ENCODE peak calls at places on chromosomes 3 and 15, in eight cellular contexts. E, L, O, N, G, Y, I and J are unnamed samples.

GRCh38 chr3:172082269-172082668 is 42.9 kb downstream of the FNDC3B start:
- DNase-seq in E (no peak), L (peak), O (no peak), N (no peak), G (no peak), Y (no peak), I (peak), J (no peak)

GRCh38 chr3:142888099-142888483 is 792 bp downstream of the PCOLCE2 start:
- DNase-seq in E (no peak), L (no peak), O (no peak), N (peak), G (peak), Y (peak), I (peak), J (no peak)

GRCh38 chr3:58585994-58586393 is 8.8 kb upstream of the FAM107A start:
- DNase-seq in E (no peak), L (no peak), O (no peak), N (no peak), G (no peak), Y (no peak), I (peak), J (no peak)

GRCh38 chr3:12679468-12679867 is 15.6 kb upstream of the RAF1 start:
- DNase-seq in E (no peak), L (peak), O (no peak), N (no peak), G (no peak), Y (no peak), I (peak), J (no peak)

GRCh38 chr15:59741274-59741906 is 52.3 kb upstream of the BNIP2 start:
- DNase-seq in E (no peak), L (peak), O (no peak), N (no peak), G (peak), Y (no peak), I (peak), J (no peak)

GRCh38 chr3:47441796-47442551 is 33.8 kb downstream of the SCAP start:
- DNase-seq in E (no peak), L (peak), O (no peak), N (no peak), G (no peak), Y (no peak), I (no peak), J (no peak)

GRCh38 chr3:46110701-46111493 is 83.6 kb upstream of the XCR1 start:
- DNase-seq in E (no peak), L (no peak), O (no peak), N (no peak), G (no peak), Y (no peak), I (peak), J (no peak)

GRCh38 chr3:154135511-154136173 is 14.5 kb downstream of the ARHGEF26 start:
- DNase-seq in E (no peak), L (peak), O (no peak), N (no peak), G (no peak), Y (no peak), I (no peak), J (no peak)

GRCh38 chr3:32384938-32385337 is 6.7 kb upstream of the CMTM7 start:
- DNase-seq in E (no peak), L (no peak), O (no peak), N (no peak), G (peak), Y (no peak), I (peak), J (no peak)

GRCh38 chr15:61829514-61829889 is 230.7 kb downstream of the VPS13C start:
- DNase-seq in E (no peak), L (no peak), O (no peak), N (no peak), G (no peak), Y (no peak), I (no peak), J (peak)

GRCh38 chr3:159882784-159883779 is 105.6 kb upstream of the IL12A start:
- DNase-seq in E (no peak), L (no peak), O (no peak), N (peak), G (no peak), Y (no peak), I (peak), J (no peak)

GRCh38 chr3:184685646-184686045 is 26.2 kb downstream of the MAGEF1 start:
- DNase-seq in E (peak), L (no peak), O (no peak), N (no peak), G (peak), Y (no peak), I (no peak), J (no peak)

GRCh38 chr3:132488136-132488535 is 70.8 kb downstream of the DNAJC13 start:
- DNase-seq in E (no peak), L (no peak), O (no peak), N (no peak), G (no peak), Y (no peak), I (no peak), J (no peak)

GRCh38 chr15:70281811-70282307 is 184.1 kb upstream of the TLE3 start:
- DNase-seq in E (peak), L (no peak), O (no peak), N (no peak), G (no peak), Y (no peak), I (peak), J (no peak)

GRCh38 chr3:144687862-144688261 is 716.2 kb downstream of the DIPK2A start:
- DNase-seq in E (no peak), L (peak), O (no peak), N (no peak), G (no peak), Y (no peak), I (peak), J (no peak)

GRCh38 chr3:9238727-9239295 is 10.6 kb downstream of the SRGAP3 start:
- DNase-seq in E (no peak), L (no peak), O (no peak), N (no peak), G (no peak), Y (no peak), I (no peak), J (no peak)

GRCh38 chr15:45648521-45649200 is 13.8 kb downstream of the SQOR start:
- DNase-seq in E (no peak), L (peak), O (no peak), N (no peak), G (no peak), Y (no peak), I (peak), J (no peak)

GRCh38 chr3:106176734-106177133 is 307.9 kb upstream of the CBLB start:
- DNase-seq in E (no peak), L (no peak), O (no peak), N (no peak), G (no peak), Y (no peak), I (peak), J (no peak)

GRCh38 chr3:11059090-11059798 is 66.7 kb downstream of the SLC6A1 start:
- DNase-seq in E (no peak), L (peak), O (no peak), N (peak), G (peak), Y (peak), I (peak), J (no peak)

DNA sequence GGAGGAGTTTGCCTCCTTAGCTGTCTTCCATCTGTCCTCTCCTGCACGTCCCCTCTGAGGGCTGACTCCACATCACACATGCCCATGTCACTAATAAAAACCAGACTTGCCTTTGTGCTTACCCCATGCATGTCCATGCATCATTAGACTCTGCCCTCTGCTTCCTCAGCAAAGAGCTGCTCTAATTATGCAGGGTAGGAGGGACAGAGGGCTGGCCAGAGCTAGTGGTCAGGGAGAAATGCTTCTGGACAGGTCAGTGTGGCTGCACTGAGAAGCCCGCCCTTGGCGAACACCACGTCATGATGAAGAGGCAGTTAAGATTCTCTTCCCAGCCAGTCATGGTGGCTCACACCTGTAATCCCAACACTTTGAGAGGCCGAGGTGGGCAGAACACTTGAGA is 8.9 kb downstream of the CA12 start:
- DNase-seq in E (no peak), L (no peak), O (no peak), N (no peak), G (no peak), Y (no peak), I (peak), J (no peak)
- H3K27ac ChIP-seq in E (no peak), L (no peak), O (peak), N (no peak), G (no peak), Y (no peak), I (peak), J (peak)

GRCh38 chr3:175200391-175200790 is 341.3 kb downstream of the NAALADL2 start:
- DNase-seq in E (no peak), L (no peak), O (no peak), N (no peak), G (no peak), Y (no peak), I (no peak), J (no peak)
- H3K27ac ChIP-seq in E (no peak), L (no peak), O (no peak), N (no peak), G (no peak), Y (no peak), I (no peak), J (no peak)

DNA sequence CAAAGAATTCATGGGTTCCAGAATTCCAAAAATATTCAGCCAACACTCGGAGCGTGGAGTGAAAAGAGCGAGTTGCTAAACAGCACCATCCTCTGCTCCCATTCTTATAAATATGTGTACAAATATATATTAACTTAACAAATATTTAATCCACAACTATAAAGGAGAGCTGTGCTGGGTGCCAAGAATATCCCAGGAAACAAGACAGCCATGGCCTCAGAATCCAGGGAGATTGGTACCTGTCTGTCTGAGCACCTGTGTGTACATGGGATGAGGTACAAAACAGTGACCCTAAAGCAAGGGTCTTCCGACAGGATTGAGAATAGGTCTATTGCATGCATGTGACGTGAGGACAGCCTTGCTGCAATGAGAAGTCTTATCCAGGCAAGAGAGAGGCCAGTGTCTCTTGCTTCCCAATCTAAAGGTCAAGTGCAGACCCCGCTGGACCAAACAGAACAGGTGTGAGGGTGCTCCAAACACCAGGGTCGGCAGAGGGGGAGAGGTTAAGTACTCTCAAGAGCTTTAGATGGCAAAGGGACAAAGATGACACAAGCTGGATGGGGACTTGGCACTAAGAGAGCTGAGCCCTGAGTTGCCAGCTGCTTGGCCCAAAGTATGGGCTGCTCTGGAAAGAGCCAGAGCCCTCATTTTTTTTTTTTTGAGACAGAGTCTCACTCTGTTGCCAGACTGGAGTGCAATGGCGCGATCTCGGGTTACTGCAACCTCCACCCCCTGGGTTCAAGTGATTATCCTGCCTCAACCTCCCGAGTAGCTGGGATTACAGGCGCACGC is 36.2 kb downstream of the HOMER2 start:
- DNase-seq in E (no peak), L (no peak), O (no peak), N (no peak), G (no peak), Y (no peak), I (no peak), J (no peak)
- H3K27ac ChIP-seq in E (no peak), L (no peak), O (no peak), N (no peak), G (no peak), Y (no peak), I (no peak), J (no peak)

GRCh38 chr3:99957086-99957821 is 139.6 kb downstream of the CMSS1 start:
- DNase-seq in E (no peak), L (no peak), O (no peak), N (no peak), G (no peak), Y (no peak), I (no peak), J (no peak)
- H3K27ac ChIP-seq in E (peak), L (peak), O (no peak), N (no peak), G (no peak), Y (no peak), I (no peak), J (no peak)

GRCh38 chr15:79003896-79004295 is 59.0 kb upstream of the CTSH start:
- DNase-seq in E (no peak), L (no peak), O (no peak), N (no peak), G (no peak), Y (no peak), I (no peak), J (no peak)
- H3K27ac ChIP-seq in E (no peak), L (no peak), O (no peak), N (no peak), G (no peak), Y (no peak), I (no peak), J (no peak)

DNA sequence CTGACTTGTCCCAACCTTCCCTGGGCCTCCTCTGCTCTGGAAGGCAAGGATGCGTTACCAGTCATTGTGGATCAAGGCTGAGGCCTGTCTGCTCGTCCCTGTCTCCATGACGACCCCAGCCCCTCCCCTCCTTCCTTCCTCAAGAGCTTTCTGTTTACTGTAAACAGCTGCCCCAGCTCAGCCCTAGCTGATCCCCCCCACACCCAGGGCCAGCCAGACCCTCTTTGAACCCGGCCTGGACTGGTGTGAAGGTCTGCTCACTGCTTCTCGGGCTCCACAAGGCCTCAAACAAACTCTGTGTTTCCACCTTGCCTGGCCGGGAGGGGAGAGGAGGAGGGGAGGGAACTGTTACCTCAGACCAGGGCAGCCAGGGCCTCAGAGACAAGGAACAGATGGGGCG is 16.9 kb downstream of the VPS18 start:
- DNase-seq in E (no peak), L (no peak), O (no peak), N (no peak), G (no peak), Y (no peak), I (no peak), J (no peak)
- H3K27ac ChIP-seq in E (no peak), L (no peak), O (no peak), N (no peak), G (no peak), Y (no peak), I (no peak), J (peak)

GRCh38 chr3:69232447-69232846 is 110.1 kb upstream of the LMOD3 start:
- DNase-seq in E (no peak), L (no peak), O (no peak), N (no peak), G (no peak), Y (no peak), I (no peak), J (no peak)

GRCh38 chr3:69226071-69226470 is 103.7 kb upstream of the LMOD3 start:
- DNase-seq in E (no peak), L (no peak), O (no peak), N (no peak), G (no peak), Y (no peak), I (no peak), J (no peak)

GRCh38 chr3:69236808-69237707 is 114.7 kb upstream of the LMOD3 start:
- DNase-seq in E (no peak), L (no peak), O (no peak), N (no peak), G (no peak), Y (no peak), I (no peak), J (no peak)

GRCh38 chr3:69231929-69232437 is 109.6 kb upstream of the LMOD3 start:
- DNase-seq in E (no peak), L (no peak), O (no peak), N (no peak), G (no peak), Y (no peak), I (no peak), J (no peak)
- H3K27ac ChIP-seq in E (no peak), L (no peak), O (peak), N (no peak), G (no peak), Y (no peak), I (no peak), J (no peak)

GRCh38 chr15:65289261-65289854 is 2.7 kb upstream of the PARP16 start:
- DNase-seq in E (no peak), L (no peak), O (no peak), N (no peak), G (no peak), Y (no peak), I (no peak), J (no peak)

GRCh38 chr15:65286704-65287514 is at the start of gene PARP16:
- DNase-seq in E (peak), L (peak), O (peak), N (peak), G (peak), Y (peak), I (peak), J (no peak)

GRCh38 chr15:65286069-65286703 is 497 bp downstream of the PARP16 start:
- DNase-seq in E (no peak), L (peak), O (no peak), N (no peak), G (peak), Y (no peak), I (peak), J (no peak)

GRCh38 chr15:65285291-65286068 is 1.2 kb downstream of the PARP16 start:
- DNase-seq in E (no peak), L (no peak), O (no peak), N (no peak), G (no peak), Y (no peak), I (peak), J (no peak)

DNA sequence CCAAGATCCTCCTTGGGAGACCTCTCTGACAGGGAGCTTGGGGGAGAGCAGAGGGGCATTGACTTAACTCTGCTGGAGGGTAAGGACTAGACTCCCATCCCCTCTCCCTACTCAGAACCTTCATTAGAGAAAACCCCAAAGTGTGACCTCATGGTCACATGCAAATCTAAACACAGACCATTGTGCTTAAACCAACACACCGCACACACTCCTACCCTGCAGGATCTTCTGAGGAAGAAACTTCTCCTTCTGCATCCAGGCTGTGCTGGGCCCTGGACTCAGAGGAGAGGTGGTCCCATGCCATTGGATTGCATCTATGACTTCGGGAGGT is 797 bp upstream of the PARP16 start:
- DNase-seq in E (no peak), L (no peak), O (no peak), N (no peak), G (no peak), Y (no peak), I (no peak), J (no peak)
- H3K27ac ChIP-seq in E (no peak), L (no peak), O (peak), N (peak), G (no peak), Y (peak), I (no peak), J (peak)

GRCh38 chr15:67479781-67480180 is 41.1 kb upstream of the C15orf61 start:
- DNase-seq in E (no peak), L (no peak), O (no peak), N (no peak), G (no peak), Y (no peak), I (peak), J (no peak)
- H3K27ac ChIP-seq in E (no peak), L (no peak), O (no peak), N (no peak), G (no peak), Y (peak), I (peak), J (no peak)

GRCh38 chr3:162492446-162493081 is 996.0 kb downstream of the OTOL1 start:
- DNase-seq in E (no peak), L (no peak), O (no peak), N (no peak), G (no peak), Y (no peak), I (peak), J (no peak)
- H3K27ac ChIP-seq in E (no peak), L (no peak), O (no peak), N (no peak), G (no peak), Y (no peak), I (peak), J (no peak)